ENCODE peak calls at places on chromosomes 6 and 20, in ten cellular contexts. U, F, S, N, A, L, O, Z, Y and R are unnamed samples.

GRCh38 chr20:38311100-38311499 is 7.1 kb downstream of the BPI start:
- DNase-seq in O (no peak), U (no peak), Y (no peak), F (no peak), S (no peak), L (no peak), Z (no peak), N (no peak), A (no peak), R (no peak)

GRCh38 chr20:33418033-33418432 is 16.7 kb upstream of the CDK5RAP1 start:
- DNase-seq in U (no peak), Z (no peak), L (no peak), O (no peak), F (no peak), Y (no peak), S (no peak), A (no peak), N (no peak), R (no peak)

GRCh38 chr20:17612287-17612974 is 42.6 kb downstream of the DSTN start:
- DNase-seq in L (peak), Y (no peak), F (no peak), U (peak), N (no peak), Z (peak), S (no peak), O (peak), A (no peak), R (no peak)

GRCh38 chr6:87785229-87785862 is 83.3 kb upstream of the AKIRIN2 start:
- DNase-seq in U (no peak), Y (no peak), S (no peak), F (no peak), A (no peak), N (no peak), O (no peak), Z (no peak), L (no peak), R (no peak)

GRCh38 chr6:118186676-118187567 is 279.9 kb downstream of the SLC35F1 start:
- DNase-seq in L (no peak), S (no peak), F (no peak), Z (no peak), N (no peak), A (no peak), Y (no peak), O (no peak), U (no peak), R (no peak)

GRCh38 chr20:60057123-60057865 is 99.1 kb downstream of the CDH26 start:
- DNase-seq in L (no peak), F (peak), Y (peak), N (peak), Z (peak), A (peak), O (peak), S (peak), U (peak), R (peak)

GRCh38 chr20:33654680-33655161 is 7.4 kb upstream of the C20orf144 start:
- DNase-seq in L (no peak), Z (no peak), O (peak), Y (peak), N (no peak), U (peak), S (no peak), F (no peak), A (peak), R (peak)

GRCh38 chr20:36550797-36551299 is 9.5 kb downstream of the MYL9 start:
- DNase-seq in O (peak), N (no peak), A (no peak), F (no peak), U (no peak), Z (peak), Y (no peak), S (no peak), L (no peak), R (no peak)

GRCh38 chr6:4055420-4056041 is 23.4 kb downstream of the FAM217A start:
- DNase-seq in O (no peak), A (no peak), L (peak), N (no peak), Z (peak), U (no peak), Y (peak), S (no peak), F (no peak), R (no peak)
- TF ChIP-seq CTCF in O (no peak), A (peak), L (peak), N (no peak), Z (peak), U (peak), Y (no peak), S (no peak), F (peak), R (no peak)

DNA sequence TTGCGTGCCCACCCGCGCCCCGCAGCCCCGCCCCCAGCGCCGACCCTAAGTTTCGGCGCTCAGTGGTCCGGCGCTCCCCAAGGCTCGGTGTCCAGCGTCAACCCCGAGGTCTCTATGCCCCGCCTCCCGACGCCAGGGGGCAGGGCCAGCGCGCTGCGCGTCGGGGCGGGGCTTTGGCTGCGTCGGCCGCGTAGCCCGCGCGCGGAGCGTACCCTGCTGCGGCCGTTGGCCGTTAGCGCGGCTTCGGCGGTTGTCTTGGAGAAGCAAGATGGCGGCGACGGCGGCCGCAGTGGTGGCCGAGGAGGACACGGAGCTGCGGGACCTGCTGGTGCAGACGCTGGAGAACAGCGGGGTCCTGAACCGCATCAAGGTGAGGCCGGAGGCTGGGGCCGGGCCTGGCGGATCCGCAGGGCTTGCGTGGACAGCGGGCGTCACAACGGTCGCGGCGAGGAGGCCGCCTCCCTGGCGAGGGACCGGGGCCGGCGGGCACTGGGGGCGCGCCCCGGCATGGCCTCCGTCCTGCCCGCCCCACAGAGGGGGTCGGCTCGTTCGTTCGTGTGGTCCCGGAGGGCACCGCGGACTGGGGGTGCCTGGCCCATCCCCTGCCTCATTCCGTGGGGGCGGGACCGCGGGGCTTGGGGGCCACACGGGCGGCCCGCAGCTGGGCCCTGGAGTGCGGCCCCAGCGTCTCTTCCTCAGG is at the start of gene CEP43:
- DNase-seq in L (peak), O (peak), A (peak), S (peak), U (peak), N (peak), Z (peak), F (peak), Y (peak), R (peak)
- TF ChIP-seq CTCF in L (no peak), O (no peak), A (peak), S (no peak), U (no peak), N (no peak), Z (no peak), F (no peak), Y (no peak), R (no peak)

DNA sequence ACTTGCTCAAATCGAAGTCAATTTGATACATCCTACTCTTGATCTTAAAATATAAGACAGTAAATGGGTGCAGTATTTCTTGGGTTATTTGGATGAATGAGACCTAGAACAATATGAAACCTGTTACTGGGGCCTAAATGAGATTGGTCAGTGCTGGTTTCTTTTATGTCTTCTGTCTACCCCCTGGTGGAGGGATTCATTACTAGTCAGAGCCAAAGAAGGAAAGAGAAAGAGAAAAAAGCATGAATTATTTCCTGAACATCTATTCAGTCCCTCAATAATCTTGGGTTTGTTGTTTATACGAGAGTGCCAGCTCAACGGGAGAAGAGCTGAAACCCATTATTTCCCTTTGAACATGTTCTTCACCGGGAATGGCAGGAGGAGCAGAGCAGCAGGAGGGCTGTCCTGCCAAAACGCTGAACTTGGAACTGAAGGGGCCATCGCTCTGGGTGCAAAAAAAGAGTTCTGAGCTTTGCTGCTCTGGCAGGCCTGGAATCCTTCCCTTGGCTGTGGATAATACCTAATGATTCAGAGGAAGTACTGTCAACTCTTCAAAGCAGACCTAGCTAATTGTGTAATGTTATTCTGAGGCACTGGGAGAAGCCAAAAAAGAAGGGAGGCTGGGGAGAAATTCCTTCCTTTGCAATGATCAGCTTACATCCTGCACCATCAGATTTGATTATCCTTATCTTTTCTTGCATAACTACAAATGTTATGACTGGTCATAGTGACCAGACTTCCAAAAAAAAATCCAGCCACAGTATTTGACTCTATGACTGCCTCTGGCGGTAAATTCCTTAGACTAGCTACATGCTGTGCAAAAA is 72.0 kb downstream of the BLOC1S5 start:
- DNase-seq in N (peak), F (no peak), O (no peak), L (peak), U (no peak), S (no peak), A (peak), Z (peak), Y (peak), R (no peak)
- TF ChIP-seq CTCF in N (no peak), F (peak), O (peak), L (peak), U (peak), S (no peak), A (peak), Z (peak), Y (no peak), R (peak)

DNA sequence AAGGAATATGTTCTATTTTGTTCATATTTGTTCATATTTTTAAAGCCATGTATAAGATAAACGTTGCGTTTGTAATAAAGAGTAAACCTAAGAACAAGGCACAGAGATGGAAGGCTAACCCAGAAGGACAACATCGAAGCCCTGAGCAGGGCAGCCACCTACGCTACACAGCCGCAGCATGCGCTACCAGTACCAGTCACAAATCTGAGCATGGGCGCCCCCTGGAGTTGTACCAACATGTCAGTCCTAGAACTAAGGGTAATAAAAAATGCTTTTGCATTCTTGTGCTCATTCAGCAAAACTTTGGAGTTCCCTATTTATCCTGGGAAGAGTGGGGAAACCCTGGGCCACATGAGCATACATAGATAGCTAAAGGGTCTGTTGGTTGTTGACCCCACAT is 70.6 kb downstream of the PLEKHG1 start:
- DNase-seq in O (no peak), S (no peak), U (no peak), N (no peak), F (no peak), Y (no peak), L (no peak), A (no peak), Z (no peak), R (no peak)
- TF ChIP-seq CTCF in O (no peak), S (no peak), U (no peak), N (no peak), F (no peak), Y (no peak), L (no peak), A (no peak), Z (no peak), R (no peak)

GRCh38 chr20:47427067-47427466 is 70.6 kb upstream of the ZMYND8 start:
- DNase-seq in L (no peak), Z (no peak), A (no peak), F (no peak), O (no peak), U (no peak), N (no peak), Y (peak), S (no peak), R (no peak)

GRCh38 chr20:47419953-47420352 is 63.5 kb upstream of the ZMYND8 start:
- DNase-seq in A (no peak), S (no peak), U (no peak), O (no peak), Y (no peak), N (no peak), F (no peak), Z (no peak), L (no peak), R (no peak)

GRCh38 chr20:47417245-47418060 is 61.0 kb upstream of the ZMYND8 start:
- DNase-seq in Z (no peak), Y (no peak), F (no peak), O (no peak), A (no peak), N (no peak), U (no peak), L (no peak), S (no peak), R (no peak)

GRCh38 chr20:47418061-47418616 is 61.6 kb upstream of the ZMYND8 start:
- DNase-seq in F (no peak), A (no peak), Y (peak), N (no peak), Z (no peak), L (no peak), O (no peak), S (no peak), U (no peak), R (no peak)

GRCh38 chr20:47421076-47421475 is 64.6 kb upstream of the ZMYND8 start:
- DNase-seq in U (no peak), Z (no peak), N (peak), O (no peak), F (no peak), L (no peak), S (no peak), A (no peak), Y (no peak), R (no peak)
- TF ChIP-seq CTCF in U (no peak), Z (no peak), N (no peak), O (no peak), F (no peak), L (no peak), S (no peak), A (no peak), Y (no peak), R (no peak)

DNA sequence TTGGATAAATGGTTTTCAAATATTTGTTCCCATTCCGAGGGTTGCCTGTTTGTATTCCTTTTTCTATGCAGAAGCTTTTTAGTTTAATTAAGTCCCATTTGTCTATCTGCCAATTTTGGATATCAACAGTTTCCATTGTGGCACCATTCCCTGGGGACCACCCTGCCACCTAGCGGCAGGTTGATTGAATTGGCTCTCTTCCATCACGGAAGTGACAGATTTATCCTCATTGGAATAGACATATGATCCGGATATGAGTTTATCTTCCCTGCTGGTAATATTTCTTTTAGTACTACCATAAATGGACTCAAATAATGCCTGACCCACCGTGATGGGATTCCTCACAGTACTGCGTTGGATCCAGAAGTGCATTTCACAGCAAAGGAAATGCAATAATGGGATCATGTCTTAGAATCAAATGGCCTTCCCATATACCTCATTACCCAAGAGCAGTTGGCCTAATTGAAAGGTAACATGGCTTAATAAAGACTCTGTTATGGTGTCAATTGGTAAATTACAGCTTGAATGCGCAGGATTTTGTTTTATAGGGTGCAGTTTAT is 327.0 kb downstream of the BMP2 start:
- DNase-seq in S (no peak), L (no peak), Y (peak), F (peak), U (no peak), Z (peak), N (peak), O (no peak), A (no peak), R (no peak)
- TF ChIP-seq CTCF in S (no peak), L (peak), Y (peak), F (peak), U (peak), Z (peak), N (peak), O (no peak), A (peak), R (peak)

GRCh38 chr6:12628327-12628726 is 88.2 kb upstream of the PHACTR1 start:
- DNase-seq in Y (no peak), A (no peak), Z (no peak), N (no peak), S (no peak), O (no peak), L (no peak), F (no peak), U (no peak), R (no peak)
- TF ChIP-seq CTCF in Y (no peak), A (no peak), Z (no peak), N (no peak), S (no peak), O (no peak), L (no peak), F (no peak), U (no peak), R (no peak)

GRCh38 chr20:23425129-23425528 is 3.8 kb upstream of the NAPB start:
- DNase-seq in A (no peak), Y (no peak), O (no peak), S (no peak), F (no peak), N (no peak), U (no peak), Z (no peak), L (no peak), R (no peak)

GRCh38 chr20:23419995-23420901 is 1.0 kb downstream of the NAPB start:
- DNase-seq in L (peak), F (peak), A (peak), U (peak), N (peak), Y (peak), S (peak), O (peak), Z (peak), R (peak)

GRCh38 chr20:23419657-23419994 is 1.7 kb downstream of the NAPB start:
- DNase-seq in S (no peak), F (no peak), U (no peak), Z (no peak), Y (no peak), N (no peak), A (no peak), L (no peak), O (no peak), R (no peak)

GRCh38 chr20:23417861-23418260 is 3.4 kb downstream of the NAPB start:
- DNase-seq in A (no peak), Z (no peak), N (no peak), O (no peak), F (no peak), U (no peak), L (no peak), Y (no peak), S (no peak), R (no peak)

GRCh38 chr20:23420943-23421925 is at the start of gene NAPB:
- DNase-seq in A (peak), O (peak), L (peak), Y (peak), U (peak), Z (peak), F (peak), N (peak), S (peak), R (peak)
- TF ChIP-seq CTCF in A (peak), O (peak), L (peak), Y (peak), U (peak), Z (peak), F (peak), N (no peak), S (peak), R (peak)

GRCh38 chr20:42191140-42191860 is 573.1 kb upstream of the CHD6 start:
- DNase-seq in L (no peak), A (no peak), O (no peak), N (no peak), U (no peak), S (no peak), F (no peak), Z (no peak), Y (no peak), R (no peak)
- TF ChIP-seq CTCF in L (no peak), A (peak), O (no peak), N (no peak), U (no peak), S (no peak), F (no peak), Z (no peak), Y (peak), R (no peak)